ENCODE peak calls at places on chromosomes 7 and 10, in six cellular contexts. K, E, T, R, Y and V are unnamed samples.
A peak's percentile ranks its signal among the peaks of the same experiment; 100 is the strongest.

GRCh38 chr7:112080441-112080840 is 125.8 kb downstream of the DOCK4 start:
- DNase-seq in K (no peak), E (peak; percentile 96), T (no peak), R (no peak), Y (no peak), V (no peak)

GRCh38 chr7:78953090-78953489 is 500.4 kb downstream of the MAGI2 start:
- DNase-seq in K (no peak), E (no peak), T (no peak), R (no peak), Y (no peak), V (no peak)

GRCh38 chr10:101894266-101894665 is 50.7 kb upstream of the KCNIP2 start:
- DNase-seq in K (no peak), E (no peak), T (no peak), R (no peak), Y (no peak), V (no peak)

GRCh38 chr7:10908600-10908999 is 65.1 kb upstream of the PHF14 start:
- DNase-seq in K (no peak), E (no peak), T (no peak), R (no peak), Y (peak; percentile 87), V (no peak)

GRCh38 chr7:158815046-158815445 is 14.3 kb downstream of the ESYT2 start:
- DNase-seq in K (no peak), E (no peak), T (no peak), R (no peak), Y (no peak), V (no peak)

GRCh38 chr10:79057481-79058275 is 11.1 kb upstream of the ZMIZ1 start:
- DNase-seq in K (no peak), E (no peak), T (peak; percentile 71), R (no peak), Y (no peak), V (no peak)

GRCh38 chr10:71489077-71489476 is 92.4 kb downstream of the CDH23 start:
- DNase-seq in K (no peak), E (no peak), T (no peak), R (no peak), Y (no peak), V (no peak)

GRCh38 chr7:80593869-80594587 is 44.4 kb upstream of the CD36 start:
- DNase-seq in K (no peak), E (no peak), T (peak; percentile 17), R (no peak), Y (no peak), V (no peak)

GRCh38 chr7:28738384-28738783 is 219.7 kb downstream of the TRIL start:
- DNase-seq in K (no peak), E (no peak), T (no peak), R (no peak), Y (no peak), V (no peak)

GRCh38 chr10:61486251-61486650 is 33.1 kb upstream of the TMEM26 start:
- DNase-seq in K (no peak), E (no peak), T (no peak), R (no peak), Y (no peak), V (no peak)

GRCh38 chr10:18364987-18365775 is 225.0 kb downstream of the CACNB2 start:
- DNase-seq in K (no peak), E (no peak), T (no peak), R (no peak), Y (no peak), V (no peak)

GRCh38 chr10:15877836-15878576 is 17.7 kb upstream of the MINDY3 start:
- DNase-seq in K (no peak), E (no peak), T (no peak), R (no peak), Y (peak; percentile 54), V (no peak)

GRCh38 chr10:18134509-18134908 is 5.7 kb upstream of the CACNB2 start:
- DNase-seq in K (no peak), E (no peak), T (no peak), R (no peak), Y (no peak), V (no peak)

GRCh38 chr10:62637249-62638061 is 167.1 kb upstream of the ADO start:
- DNase-seq in K (no peak), E (no peak), T (no peak), R (peak; percentile 61), Y (no peak), V (no peak)

GRCh38 chr10:3978174-3978573 is 193.2 kb upstream of the KLF6 start:
- DNase-seq in K (no peak), E (no peak), T (no peak), R (no peak), Y (no peak), V (no peak)

GRCh38 chr7:39480901-39481300 is 85.3 kb upstream of the YAE1 start:
- DNase-seq in K (no peak), E (no peak), T (no peak), R (no peak), Y (no peak), V (no peak)

GRCh38 chr10:11448545-11449244 is 162.8 kb downstream of the USP6NL start:
- DNase-seq in K (no peak), E (no peak), T (no peak), R (no peak), Y (no peak), V (peak; percentile 11)

GRCh38 chr10:103781329-103782061 is 73.9 kb downstream of the SH3PXD2A start:
- DNase-seq in K (no peak), E (peak; percentile 20), T (no peak), R (no peak), Y (no peak), V (no peak)
- TF ChIP-seq CTCF in K (no peak), E (no peak), T (no peak), R (peak; percentile 42), Y (no peak), V (peak; percentile 35)

GRCh38 chr10:86972613-86973380 is 4.5 kb downstream of the ADIRF start:
- DNase-seq in K (no peak), E (no peak), T (no peak), R (no peak), Y (peak; percentile 17), V (no peak)

GRCh38 chr10:86970152-86970886 is 2.0 kb downstream of the ADIRF start:
- DNase-seq in K (peak; percentile 91), E (no peak), T (peak; percentile 75), R (no peak), Y (peak; percentile 52), V (no peak)

GRCh38 chr10:86970887-86971145 is 2.5 kb downstream of the ADIRF start:
- DNase-seq in K (no peak), E (no peak), T (no peak), R (no peak), Y (peak; percentile 73), V (no peak)

GRCh38 chr10:86969421-86970041 is 1.2 kb downstream of the ADIRF start:
- DNase-seq in K (peak; percentile 65), E (no peak), T (no peak), R (no peak), Y (peak; percentile 10), V (no peak)

DNA sequence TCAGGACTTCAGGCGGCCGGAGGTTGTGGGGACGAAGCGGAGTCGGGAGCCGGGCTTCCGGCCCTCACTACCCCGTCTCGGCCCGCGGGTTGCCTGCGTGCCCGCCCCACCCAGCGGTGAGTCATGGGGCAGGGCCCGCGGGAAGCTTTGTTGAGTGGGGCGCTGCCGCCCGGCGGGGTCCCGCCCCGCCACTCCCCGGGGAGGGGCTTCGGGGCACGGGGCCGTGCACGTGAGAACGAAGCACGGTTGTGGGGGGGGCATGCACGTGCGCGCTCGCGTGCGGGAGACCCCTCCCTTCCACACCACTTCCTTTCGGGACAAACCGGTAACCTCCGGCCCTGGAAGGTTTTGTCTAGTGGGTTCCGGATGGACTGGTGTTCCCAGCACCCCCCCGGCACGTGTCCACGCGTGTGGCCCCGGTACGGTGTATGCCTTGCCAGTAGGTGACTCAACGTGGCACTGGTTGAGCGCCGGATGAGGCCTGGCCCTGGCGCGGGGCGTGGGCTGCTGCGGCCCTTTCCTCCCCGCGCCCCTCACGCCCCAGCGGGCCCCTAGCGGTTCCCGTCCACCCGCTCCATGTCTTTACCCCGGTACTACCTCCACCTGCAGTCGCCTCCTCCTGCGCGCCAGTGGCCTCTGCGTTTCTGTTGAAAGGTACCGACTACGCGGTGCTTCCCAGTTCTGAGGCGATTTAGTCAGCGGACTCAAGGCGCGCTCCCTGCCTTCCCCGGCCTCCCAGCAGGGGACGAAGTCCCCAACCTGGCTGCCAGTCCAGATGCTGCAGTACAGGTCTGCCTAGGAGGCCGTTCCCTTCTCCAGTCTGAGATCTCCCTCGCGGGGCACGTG is 3.1 kb downstream of the ADIRF start:
- DNase-seq in K (peak; percentile 94), E (peak; percentile 80), T (peak; percentile 92), R (no peak), Y (peak; percentile 66), V (no peak)
- TF ChIP-seq CTCF in K (no peak), E (no peak), T (no peak), R (no peak), Y (no peak), V (peak; percentile 37)

GRCh38 chr7:44858161-44858560 is 10.3 kb upstream of the H2AZ2 start:
- DNase-seq in K (no peak), E (no peak), T (no peak), R (no peak), Y (no peak), V (no peak)
- TF ChIP-seq CTCF in K (no peak), E (no peak), T (no peak), R (peak; percentile 22), Y (no peak), V (peak; percentile 65)

GRCh38 chr7:30226593-30227268 is 57.7 kb upstream of the ZNRF2 start:
- DNase-seq in K (no peak), E (no peak), T (peak; percentile 79), R (no peak), Y (peak; percentile 66), V (no peak)
- TF ChIP-seq CTCF in K (no peak), E (peak; percentile 86), T (peak; percentile 48), R (peak; percentile 30), Y (peak; percentile 22), V (peak; percentile 62)

GRCh38 chr7:32611201-32611691 is 116.0 kb downstream of the AVL9 start:
- DNase-seq in K (no peak), E (no peak), T (no peak), R (no peak), Y (no peak), V (no peak)

GRCh38 chr7:32609463-32609862 is 114.2 kb downstream of the AVL9 start:
- DNase-seq in K (no peak), E (no peak), T (no peak), R (no peak), Y (no peak), V (no peak)

GRCh38 chr7:32616625-32617024 is 121.3 kb downstream of the AVL9 start:
- DNase-seq in K (no peak), E (peak; percentile 18), T (no peak), R (no peak), Y (no peak), V (no peak)

DNA sequence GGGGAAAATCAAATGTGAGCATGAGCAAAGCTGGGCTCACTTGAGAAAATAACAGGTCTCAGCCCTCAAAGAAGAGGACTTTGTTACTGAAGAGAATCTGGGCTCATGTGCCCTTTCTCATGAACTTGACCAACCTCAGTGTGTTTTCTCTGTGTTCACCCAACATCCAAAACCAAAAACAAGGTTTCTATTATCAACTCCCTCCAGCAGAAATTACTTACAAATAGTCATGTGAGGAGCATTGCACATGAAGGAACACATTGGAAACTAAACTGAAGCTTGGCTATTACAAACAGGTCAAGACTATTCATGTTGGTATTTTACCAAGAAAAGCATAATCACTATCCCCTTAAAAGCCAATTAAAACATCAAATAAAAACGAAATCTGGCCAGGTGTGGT is 116.4 kb downstream of the AVL9 start:
- DNase-seq in K (no peak), E (no peak), T (no peak), R (no peak), Y (no peak), V (no peak)
- TF ChIP-seq CTCF in K (no peak), E (no peak), T (no peak), R (no peak), Y (no peak), V (no peak)